ENCODE peak calls at places on chromosome 12, in eight cellular contexts. One of them, this sample, is unnamed.

GRCh38 chr12:62933220-62933870 is 1.6 kb downstream of the PPM1H start:
- DNase-seq in breast epithelium: no peak
- DNase-seq in cardiac fibroblast: no peak
- DNase-seq in WERI-Rb-1: peak; percentile 33
- DNase-seq in WTC11: peak; percentile 75
- DNase-seq in HuH-7.5: peak; percentile 48
- DNase-seq in stimulated activated CD4-positive, alpha-beta T cell treated with anti-CD3 and anti-CD28 coated beads, Interleukin-4, amount 100 ng/mL, for 4 hours: no peak
- DNase-seq in T-cell: no peak
- DNase-seq in this sample: no peak

GRCh38 chr12:107352347-107353081 is 259.2 kb upstream of the CRY1 start:
- DNase-seq in WERI-Rb-1: no peak
- DNase-seq in WTC11: no peak
- DNase-seq in breast epithelium: no peak
- DNase-seq in stimulated activated CD4-positive, alpha-beta T cell treated with anti-CD3 and anti-CD28 coated beads, Interleukin-4, amount 100 ng/mL, for 4 hours: no peak
- DNase-seq in cardiac fibroblast: no peak
- DNase-seq in T-cell: no peak
- DNase-seq in HuH-7.5: no peak
- DNase-seq in this sample: no peak

GRCh38 chr12:115983226-115983798 is 294.2 kb downstream of the MED13L start:
- DNase-seq in WTC11: peak; percentile 73
- DNase-seq in WERI-Rb-1: peak; percentile 32
- DNase-seq in HuH-7.5: no peak
- DNase-seq in T-cell: no peak
- DNase-seq in cardiac fibroblast: no peak
- DNase-seq in stimulated activated CD4-positive, alpha-beta T cell treated with anti-CD3 and anti-CD28 coated beads, Interleukin-4, amount 100 ng/mL, for 4 hours: no peak
- DNase-seq in breast epithelium: no peak
- DNase-seq in this sample: no peak

GRCh38 chr12:30796891-30797371 is 42.2 kb upstream of the CAPRIN2 start:
- DNase-seq in T-cell: no peak
- DNase-seq in cardiac fibroblast: peak; percentile 36
- DNase-seq in breast epithelium: no peak
- DNase-seq in stimulated activated CD4-positive, alpha-beta T cell treated with anti-CD3 and anti-CD28 coated beads, Interleukin-4, amount 100 ng/mL, for 4 hours: no peak
- DNase-seq in HuH-7.5: peak; percentile 34
- DNase-seq in WERI-Rb-1: peak; percentile 14
- DNase-seq in WTC11: peak; percentile 44
- DNase-seq in this sample: no peak

GRCh38 chr12:107411792-107412535 is 273.6 kb upstream of the PWP1 start:
- DNase-seq in WTC11: no peak
- DNase-seq in HuH-7.5: no peak
- DNase-seq in WERI-Rb-1: no peak
- DNase-seq in breast epithelium: no peak
- DNase-seq in T-cell: no peak
- DNase-seq in stimulated activated CD4-positive, alpha-beta T cell treated with anti-CD3 and anti-CD28 coated beads, Interleukin-4, amount 100 ng/mL, for 4 hours: no peak
- DNase-seq in cardiac fibroblast: peak; percentile 10
- DNase-seq in this sample: no peak

GRCh38 chr12:50200507-50201273 is 33.5 kb upstream of the CERS5 start:
- DNase-seq in HuH-7.5: no peak
- DNase-seq in T-cell: no peak
- DNase-seq in WTC11: no peak
- DNase-seq in cardiac fibroblast: peak; percentile 69
- DNase-seq in WERI-Rb-1: no peak
- DNase-seq in breast epithelium: no peak
- DNase-seq in stimulated activated CD4-positive, alpha-beta T cell treated with anti-CD3 and anti-CD28 coated beads, Interleukin-4, amount 100 ng/mL, for 4 hours: no peak
- DNase-seq in this sample: no peak

GRCh38 chr12:122406701-122407154 is 15.7 kb downstream of the CLIP1 start:
- DNase-seq in stimulated activated CD4-positive, alpha-beta T cell treated with anti-CD3 and anti-CD28 coated beads, Interleukin-4, amount 100 ng/mL, for 4 hours: no peak
- DNase-seq in T-cell: no peak
- DNase-seq in breast epithelium: no peak
- DNase-seq in HuH-7.5: no peak
- DNase-seq in WERI-Rb-1: no peak
- DNase-seq in WTC11: no peak
- DNase-seq in cardiac fibroblast: peak; percentile 54
- DNase-seq in this sample: no peak

GRCh38 chr12:124745891-124746570 is 117.6 kb downstream of the SCARB1 start:
- DNase-seq in stimulated activated CD4-positive, alpha-beta T cell treated with anti-CD3 and anti-CD28 coated beads, Interleukin-4, amount 100 ng/mL, for 4 hours: peak; percentile 16
- DNase-seq in cardiac fibroblast: peak; percentile 98
- DNase-seq in WERI-Rb-1: peak; percentile 94
- DNase-seq in HuH-7.5: peak; percentile 59
- DNase-seq in WTC11: peak; percentile 84
- DNase-seq in breast epithelium: peak; percentile 92
- DNase-seq in T-cell: no peak
- DNase-seq in this sample: no peak

GRCh38 chr12:50086148-50086547 is 1.0 kb downstream of the SMARCD1 start:
- DNase-seq in WTC11: no peak
- DNase-seq in cardiac fibroblast: no peak
- DNase-seq in breast epithelium: no peak
- DNase-seq in T-cell: no peak
- DNase-seq in WERI-Rb-1: no peak
- DNase-seq in HuH-7.5: no peak
- DNase-seq in stimulated activated CD4-positive, alpha-beta T cell treated with anti-CD3 and anti-CD28 coated beads, Interleukin-4, amount 100 ng/mL, for 4 hours: no peak
- DNase-seq in this sample: no peak

This sample was measured in activated CD4-positive, CD25-positive, alpha-beta regulatory T cell treated with anti-CD3 and anti-CD28 coated beads, Interleukin-2, amount 50 U/mL, for 72 hours.